ENCODE peak calls at places on chromosomes 16 and 17, in seven cellular contexts. One of them, this sample, is unnamed.

GRCh38 chr16:47924950-47925349 is 230.8 kb downstream of the ABCC12 start:
- DNase-seq in heart left ventricle: no peak
- DNase-seq in H9: no peak
- DNase-seq in upper lobe of right lung: no peak
- DNase-seq in testis: no peak
- DNase-seq in astrocyte of the spinal cord: peak; percentile 21
- DNase-seq in PC-9: no peak
- DNase-seq in this sample: no peak

GRCh38 chr16:87216824-87217205 is 100.4 kb downstream of the C16orf95 start:
- DNase-seq in upper lobe of right lung: peak; percentile 88
- DNase-seq in PC-9: no peak
- DNase-seq in H9: no peak
- DNase-seq in testis: no peak
- DNase-seq in astrocyte of the spinal cord: no peak
- DNase-seq in heart left ventricle: no peak
- DNase-seq in this sample: no peak

GRCh38 chr16:68839831-68840230 is 3.5 kb upstream of the TANGO6 start:
- DNase-seq in PC-9: no peak
- DNase-seq in heart left ventricle: no peak
- DNase-seq in testis: no peak
- DNase-seq in H9: no peak
- DNase-seq in astrocyte of the spinal cord: no peak
- DNase-seq in upper lobe of right lung: no peak
- DNase-seq in this sample: no peak

GRCh38 chr16:31105677-31106213 is 2.4 kb upstream of the BCKDK start:
- DNase-seq in heart left ventricle: peak; percentile 92
- DNase-seq in astrocyte of the spinal cord: peak; percentile 47
- DNase-seq in upper lobe of right lung: peak; percentile 94
- DNase-seq in testis: peak; percentile 94
- DNase-seq in PC-9: peak; percentile 93
- DNase-seq in H9: peak; percentile 89
- DNase-seq in this sample: peak; percentile 82

GRCh38 chr17:65794572-65794971 is 233.1 kb upstream of the AXIN2 start:
- DNase-seq in heart left ventricle: no peak
- DNase-seq in H9: peak; percentile 59
- DNase-seq in upper lobe of right lung: no peak
- DNase-seq in testis: no peak
- DNase-seq in astrocyte of the spinal cord: peak; percentile 20
- DNase-seq in PC-9: no peak
- DNase-seq in this sample: no peak

GRCh38 chr17:35617505-35617904 is 30.4 kb downstream of the AP2B1 start:
- DNase-seq in testis: no peak
- DNase-seq in H9: no peak
- DNase-seq in heart left ventricle: no peak
- DNase-seq in PC-9: no peak
- DNase-seq in upper lobe of right lung: no peak
- DNase-seq in astrocyte of the spinal cord: no peak
- DNase-seq in this sample: no peak

GRCh38 chr17:29620271-29620670 is 2.4 kb downstream of the CORO6 start:
- DNase-seq in testis: no peak
- DNase-seq in heart left ventricle: no peak
- DNase-seq in PC-9: peak; percentile 66
- DNase-seq in upper lobe of right lung: peak; percentile 56
- DNase-seq in astrocyte of the spinal cord: peak; percentile 29
- DNase-seq in H9: peak; percentile 72
- DNase-seq in this sample: no peak

GRCh38 chr17:12376276-12376675 is 289.4 kb upstream of the MYOCD start:
- DNase-seq in astrocyte of the spinal cord: no peak
- DNase-seq in testis: no peak
- DNase-seq in heart left ventricle: no peak
- DNase-seq in PC-9: no peak
- DNase-seq in H9: no peak
- DNase-seq in upper lobe of right lung: no peak
- DNase-seq in this sample: no peak

GRCh38 chr16:77502448-77502847 is 67.6 kb upstream of the ADAMTS18 start:
- DNase-seq in upper lobe of right lung: no peak
- DNase-seq in H9: no peak
- DNase-seq in testis: no peak
- DNase-seq in heart left ventricle: no peak
- DNase-seq in astrocyte of the spinal cord: no peak
- DNase-seq in PC-9: no peak
- DNase-seq in this sample: no peak

GRCh38 chr17:73480740-73481139 is 163.5 kb downstream of the SDK2 start:
- DNase-seq in upper lobe of right lung: no peak
- DNase-seq in H9: no peak
- DNase-seq in astrocyte of the spinal cord: no peak
- DNase-seq in testis: no peak
- DNase-seq in heart left ventricle: peak; percentile 84
- DNase-seq in PC-9: no peak
- DNase-seq in this sample: no peak

GRCh38 chr17:41008811-41009210 is at the start of gene KRTAP3-1:
- DNase-seq in upper lobe of right lung: peak; percentile 49
- DNase-seq in astrocyte of the spinal cord: no peak
- DNase-seq in heart left ventricle: no peak
- DNase-seq in testis: no peak
- DNase-seq in H9: peak; percentile 48
- DNase-seq in PC-9: no peak
- DNase-seq in this sample: no peak

GRCh38 chr17:66829883-66830282 is 5.0 kb upstream of the CACNG5 start:
- DNase-seq in upper lobe of right lung: no peak
- DNase-seq in H9: peak; percentile 59
- DNase-seq in heart left ventricle: no peak
- DNase-seq in astrocyte of the spinal cord: no peak
- DNase-seq in PC-9: no peak
- DNase-seq in testis: no peak
- DNase-seq in this sample: no peak

GRCh38 chr16:67296422-67296821 is 17.1 kb downstream of the PLEKHG4 start:
- DNase-seq in testis: no peak
- DNase-seq in astrocyte of the spinal cord: peak; percentile 62
- DNase-seq in PC-9: peak; percentile 45
- DNase-seq in H9: no peak
- DNase-seq in heart left ventricle: no peak
- DNase-seq in upper lobe of right lung: no peak
- DNase-seq in this sample: no peak

GRCh38 chr17:61464121-61464905 is 12.1 kb downstream of the TBX4 start:
- DNase-seq in PC-9: no peak
- DNase-seq in testis: no peak
- DNase-seq in H9: peak; percentile 36
- DNase-seq in upper lobe of right lung: peak; percentile 55
- DNase-seq in astrocyte of the spinal cord: no peak
- DNase-seq in heart left ventricle: no peak
- DNase-seq in this sample: no peak

GRCh38 chr17:27530791-27531391 is 74.6 kb downstream of the KSR1 start:
- DNase-seq in upper lobe of right lung: peak; percentile 77
- DNase-seq in H9: no peak
- DNase-seq in heart left ventricle: no peak
- DNase-seq in PC-9: peak; percentile 51
- DNase-seq in testis: no peak
- DNase-seq in astrocyte of the spinal cord: peak; percentile 25
- DNase-seq in this sample: no peak

GRCh38 chr16:28943281-28943680 is 7.5 kb upstream of the NFATC2IP start:
- DNase-seq in PC-9: no peak
- DNase-seq in heart left ventricle: no peak
- DNase-seq in upper lobe of right lung: no peak
- DNase-seq in testis: no peak
- DNase-seq in H9: no peak
- DNase-seq in astrocyte of the spinal cord: no peak
- DNase-seq in this sample: no peak

GRCh38 chr17:28173801-28174200 is 131.3 kb downstream of the NLK start:
- DNase-seq in PC-9: no peak
- DNase-seq in astrocyte of the spinal cord: no peak
- DNase-seq in testis: no peak
- DNase-seq in heart left ventricle: no peak
- DNase-seq in H9: no peak
- DNase-seq in upper lobe of right lung: no peak
- DNase-seq in this sample: no peak

GRCh38 chr17:38702166-38702899 is 2.7 kb upstream of the MLLT6 start:
- DNase-seq in testis: peak; percentile 87
- DNase-seq in PC-9: peak; percentile 82
- DNase-seq in upper lobe of right lung: peak; percentile 95
- DNase-seq in astrocyte of the spinal cord: peak; percentile 83
- DNase-seq in H9: peak; percentile 88
- DNase-seq in heart left ventricle: peak; percentile 87
- DNase-seq in this sample: peak; percentile 56

GRCh38 chr16:17940584-17940983 is 396.0 kb downstream of the NPIPA8 start:
- DNase-seq in PC-9: no peak
- DNase-seq in upper lobe of right lung: no peak
- DNase-seq in testis: no peak
- DNase-seq in H9: no peak
- DNase-seq in heart left ventricle: no peak
- DNase-seq in astrocyte of the spinal cord: no peak
- DNase-seq in this sample: no peak

GRCh38 chr16:27400751-27401620 is 988 bp upstream of the IL21R start:
- DNase-seq in testis: no peak
- DNase-seq in heart left ventricle: no peak
- DNase-seq in PC-9: no peak
- DNase-seq in upper lobe of right lung: no peak
- DNase-seq in astrocyte of the spinal cord: peak; percentile 72
- DNase-seq in H9: no peak
- DNase-seq in this sample: no peak

GRCh38 chr17:53168413-53168812 is 654.3 kb upstream of the KIF2B start:
- DNase-seq in PC-9: no peak
- DNase-seq in testis: no peak
- DNase-seq in astrocyte of the spinal cord: no peak
- DNase-seq in H9: no peak
- DNase-seq in upper lobe of right lung: no peak
- DNase-seq in heart left ventricle: no peak
- DNase-seq in this sample: no peak

DNA sequence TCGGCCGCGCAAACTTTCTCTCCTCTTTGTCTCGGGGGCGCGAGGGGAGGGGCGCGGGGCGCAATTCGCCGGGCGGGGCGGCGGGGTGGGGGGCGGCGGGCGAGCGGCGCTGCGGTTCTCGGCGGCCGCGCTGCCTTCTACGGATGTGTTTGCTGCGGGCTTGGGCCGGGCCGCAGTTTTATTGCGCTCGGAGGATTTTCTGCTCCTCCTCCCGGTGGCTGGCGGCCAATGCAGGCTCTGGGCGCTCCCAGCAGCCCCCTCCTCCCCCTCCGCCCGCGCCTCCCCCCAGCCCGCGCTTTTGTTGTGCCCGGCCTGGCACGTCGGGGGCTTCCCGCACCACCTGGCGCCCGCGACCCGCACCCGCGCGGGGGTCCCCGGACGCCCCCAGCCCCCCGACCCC is at the start of gene TIMP2:
- DNase-seq in H9: peak; percentile 92
- DNase-seq in testis: peak; percentile 91
- DNase-seq in upper lobe of right lung: peak; percentile 94
- DNase-seq in PC-9: peak; percentile 78
- DNase-seq in astrocyte of the spinal cord: peak; percentile 83
- DNase-seq in heart left ventricle: peak; percentile 89
- DNase-seq in this sample: peak; percentile 78
- TF ChIP-seq CTCF in H9: peak; percentile 46
- TF ChIP-seq CTCF in testis: no peak
- TF ChIP-seq CTCF in upper lobe of right lung: peak; percentile 33
- TF ChIP-seq CTCF in PC-9: peak; percentile 22
- TF ChIP-seq CTCF in astrocyte of the spinal cord: peak; percentile 13
- TF ChIP-seq CTCF in heart left ventricle: peak; percentile 23
- TF ChIP-seq CTCF in this sample: peak; percentile 52

GRCh38 chr16:89972244-89973234 is 24.0 kb downstream of the DEF8 start:
- DNase-seq in heart left ventricle: peak; percentile 92
- DNase-seq in H9: peak; percentile 90
- DNase-seq in PC-9: peak; percentile 94
- DNase-seq in testis: peak; percentile 90
- DNase-seq in upper lobe of right lung: peak; percentile 97
- DNase-seq in astrocyte of the spinal cord: peak; percentile 92
- DNase-seq in this sample: peak; percentile 90
- TF ChIP-seq CTCF in heart left ventricle: no peak
- TF ChIP-seq CTCF in H9: peak; percentile 15
- TF ChIP-seq CTCF in PC-9: no peak
- TF ChIP-seq CTCF in testis: no peak
- TF ChIP-seq CTCF in upper lobe of right lung: no peak
- TF ChIP-seq CTCF in astrocyte of the spinal cord: no peak
- TF ChIP-seq CTCF in this sample: no peak

GRCh38 chr16:55992551-55992950 is 117.4 kb upstream of the CES5A start:
- DNase-seq in H9: no peak
- DNase-seq in PC-9: no peak
- DNase-seq in upper lobe of right lung: no peak
- DNase-seq in testis: no peak
- DNase-seq in astrocyte of the spinal cord: no peak
- DNase-seq in heart left ventricle: no peak
- DNase-seq in this sample: no peak

GRCh38 chr16:55989569-55989907 is 114.4 kb upstream of the CES5A start:
- DNase-seq in astrocyte of the spinal cord: no peak
- DNase-seq in heart left ventricle: no peak
- DNase-seq in upper lobe of right lung: no peak
- DNase-seq in testis: no peak
- DNase-seq in H9: no peak
- DNase-seq in PC-9: no peak
- DNase-seq in this sample: no peak

GRCh38 chr16:55993088-55993487 is 117.9 kb upstream of the CES5A start:
- DNase-seq in heart left ventricle: no peak
- DNase-seq in astrocyte of the spinal cord: no peak
- DNase-seq in upper lobe of right lung: no peak
- DNase-seq in PC-9: no peak
- DNase-seq in testis: no peak
- DNase-seq in H9: no peak
- DNase-seq in this sample: no peak

GRCh38 chr16:55988013-55988412 is 112.8 kb upstream of the CES5A start:
- DNase-seq in upper lobe of right lung: no peak
- DNase-seq in testis: no peak
- DNase-seq in astrocyte of the spinal cord: no peak
- DNase-seq in PC-9: no peak
- DNase-seq in heart left ventricle: no peak
- DNase-seq in H9: no peak
- DNase-seq in this sample: no peak

GRCh38 chr16:55991843-55992242 is 116.7 kb upstream of the CES5A start:
- DNase-seq in testis: no peak
- DNase-seq in upper lobe of right lung: no peak
- DNase-seq in heart left ventricle: no peak
- DNase-seq in H9: no peak
- DNase-seq in astrocyte of the spinal cord: no peak
- DNase-seq in PC-9: no peak
- DNase-seq in this sample: no peak
- TF ChIP-seq CTCF in testis: no peak
- TF ChIP-seq CTCF in upper lobe of right lung: no peak
- TF ChIP-seq CTCF in heart left ventricle: no peak
- TF ChIP-seq CTCF in H9: no peak
- TF ChIP-seq CTCF in astrocyte of the spinal cord: no peak
- TF ChIP-seq CTCF in PC-9: no peak
- TF ChIP-seq CTCF in this sample: no peak

DNA sequence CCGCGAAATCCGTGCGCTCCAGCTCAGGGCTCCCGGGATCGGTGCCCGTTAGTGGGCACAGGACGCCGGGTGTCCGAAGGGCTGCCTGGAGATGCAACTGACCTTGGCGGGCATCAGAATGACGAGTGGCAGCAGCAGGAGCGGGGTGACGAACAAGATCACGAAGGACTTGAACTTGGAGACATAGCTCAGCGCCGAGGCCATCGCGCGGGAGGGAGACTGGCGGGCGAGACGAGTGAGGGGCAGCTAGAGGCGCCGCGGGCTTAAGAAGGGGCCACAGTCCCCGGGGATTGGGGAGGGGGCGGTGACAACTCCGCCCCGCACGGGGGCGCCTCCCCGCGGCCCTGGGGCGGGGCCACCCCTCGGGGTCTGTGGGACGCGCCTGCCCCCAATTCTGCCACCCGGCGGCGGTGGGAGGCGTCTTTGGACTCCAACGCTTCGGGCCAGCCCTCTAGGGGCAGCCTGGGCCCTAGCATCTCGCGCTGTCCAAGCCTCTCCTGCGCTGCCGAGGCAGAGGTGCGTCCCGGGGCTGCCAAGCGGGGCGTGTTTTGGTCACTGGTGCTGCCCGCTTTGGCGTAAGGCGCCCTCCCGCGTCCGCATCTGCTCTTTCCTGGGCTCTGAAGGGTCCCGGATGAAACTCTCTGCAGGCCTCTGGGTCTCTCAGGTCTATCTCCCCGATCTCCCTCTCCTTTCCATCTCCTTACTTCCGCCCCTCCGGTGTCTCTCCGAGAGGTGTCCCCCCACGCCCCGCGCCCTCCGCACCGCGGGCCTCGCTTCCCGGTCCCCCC is at the start of gene SLC13A5:
- DNase-seq in PC-9: peak; percentile 43
- DNase-seq in astrocyte of the spinal cord: no peak
- DNase-seq in heart left ventricle: no peak
- DNase-seq in H9: peak; percentile 94
- DNase-seq in testis: peak; percentile 62
- DNase-seq in upper lobe of right lung: no peak
- DNase-seq in this sample: peak; percentile 72
- TF ChIP-seq CTCF in PC-9: no peak
- TF ChIP-seq CTCF in astrocyte of the spinal cord: peak; percentile 44
- TF ChIP-seq CTCF in heart left ventricle: peak; percentile 23
- TF ChIP-seq CTCF in H9: peak; percentile 79
- TF ChIP-seq CTCF in testis: peak; percentile 24
- TF ChIP-seq CTCF in upper lobe of right lung: peak; percentile 22
- TF ChIP-seq CTCF in this sample: peak; percentile 72